ENCODE peak calls at places on chromosomes 6 and 20, in ten cellular contexts. One of them, this sample, is unnamed.

GRCh38 chr20:48631114-48632016 is 196.4 kb downstream of the PREX1 start:
- DNase-seq in naive thymus-derived CD8-positive, alpha-beta T cell: no peak
- DNase-seq in lower lobe of right lung: no peak
- DNase-seq in GM23248: peak
- DNase-seq in NK-92 treated with Interleukin-12 subunit alpha and Interleukin-12 subunit beta, amount 100 ng/mL, for 24 hours: no peak
- DNase-seq in HCEC 1CT: peak
- DNase-seq in CD8-positive, alpha-beta memory T cell: no peak
- DNase-seq in H4: no peak
- DNase-seq in activated T-cell treated with anti-CD3 and anti-CD28 coated beads for 4 hours: no peak
- DNase-seq in heart left ventricle: no peak
- DNase-seq in this sample: no peak

GRCh38 chr6:123467437-123467836 is 169.3 kb downstream of the TRDN start:
- DNase-seq in H4: no peak
- DNase-seq in activated T-cell treated with anti-CD3 and anti-CD28 coated beads for 4 hours: no peak
- DNase-seq in naive thymus-derived CD8-positive, alpha-beta T cell: no peak
- DNase-seq in lower lobe of right lung: no peak
- DNase-seq in HCEC 1CT: no peak
- DNase-seq in heart left ventricle: no peak
- DNase-seq in NK-92 treated with Interleukin-12 subunit alpha and Interleukin-12 subunit beta, amount 100 ng/mL, for 24 hours: no peak
- DNase-seq in GM23248: no peak
- DNase-seq in CD8-positive, alpha-beta memory T cell: no peak
- DNase-seq in this sample: no peak

GRCh38 chr6:147621280-147621679 is 112.8 kb downstream of the SAMD5 start:
- DNase-seq in H4: no peak
- DNase-seq in GM23248: no peak
- DNase-seq in activated T-cell treated with anti-CD3 and anti-CD28 coated beads for 4 hours: no peak
- DNase-seq in naive thymus-derived CD8-positive, alpha-beta T cell: no peak
- DNase-seq in lower lobe of right lung: no peak
- DNase-seq in CD8-positive, alpha-beta memory T cell: no peak
- DNase-seq in HCEC 1CT: no peak
- DNase-seq in heart left ventricle: no peak
- DNase-seq in NK-92 treated with Interleukin-12 subunit alpha and Interleukin-12 subunit beta, amount 100 ng/mL, for 24 hours: no peak
- DNase-seq in this sample: peak

GRCh38 chr6:138722425-138723371 is 50.9 kb upstream of the CCDC28A start:
- DNase-seq in H4: peak
- DNase-seq in GM23248: peak
- DNase-seq in heart left ventricle: no peak
- DNase-seq in CD8-positive, alpha-beta memory T cell: no peak
- DNase-seq in naive thymus-derived CD8-positive, alpha-beta T cell: no peak
- DNase-seq in NK-92 treated with Interleukin-12 subunit alpha and Interleukin-12 subunit beta, amount 100 ng/mL, for 24 hours: no peak
- DNase-seq in lower lobe of right lung: no peak
- DNase-seq in HCEC 1CT: peak
- DNase-seq in activated T-cell treated with anti-CD3 and anti-CD28 coated beads for 4 hours: no peak
- DNase-seq in this sample: peak

GRCh38 chr6:30818426-30818841 is 65.9 kb upstream of the DDR1 start:
- DNase-seq in NK-92 treated with Interleukin-12 subunit alpha and Interleukin-12 subunit beta, amount 100 ng/mL, for 24 hours: no peak
- DNase-seq in HCEC 1CT: peak
- DNase-seq in CD8-positive, alpha-beta memory T cell: no peak
- DNase-seq in GM23248: peak
- DNase-seq in heart left ventricle: no peak
- DNase-seq in activated T-cell treated with anti-CD3 and anti-CD28 coated beads for 4 hours: no peak
- DNase-seq in lower lobe of right lung: no peak
- DNase-seq in naive thymus-derived CD8-positive, alpha-beta T cell: no peak
- DNase-seq in H4: peak
- DNase-seq in this sample: peak

GRCh38 chr20:24572140-24572539 is 102.7 kb downstream of the SYNDIG1 start:
- DNase-seq in activated T-cell treated with anti-CD3 and anti-CD28 coated beads for 4 hours: no peak
- DNase-seq in NK-92 treated with Interleukin-12 subunit alpha and Interleukin-12 subunit beta, amount 100 ng/mL, for 24 hours: no peak
- DNase-seq in GM23248: no peak
- DNase-seq in H4: no peak
- DNase-seq in naive thymus-derived CD8-positive, alpha-beta T cell: no peak
- DNase-seq in lower lobe of right lung: no peak
- DNase-seq in heart left ventricle: no peak
- DNase-seq in CD8-positive, alpha-beta memory T cell: no peak
- DNase-seq in HCEC 1CT: no peak
- DNase-seq in this sample: no peak

GRCh38 chr20:43799150-43799711 is 72.4 kb upstream of the GTSF1L start:
- DNase-seq in lower lobe of right lung: no peak
- DNase-seq in heart left ventricle: no peak
- DNase-seq in NK-92 treated with Interleukin-12 subunit alpha and Interleukin-12 subunit beta, amount 100 ng/mL, for 24 hours: peak
- DNase-seq in H4: no peak
- DNase-seq in GM23248: peak
- DNase-seq in activated T-cell treated with anti-CD3 and anti-CD28 coated beads for 4 hours: no peak
- DNase-seq in CD8-positive, alpha-beta memory T cell: no peak
- DNase-seq in naive thymus-derived CD8-positive, alpha-beta T cell: no peak
- DNase-seq in HCEC 1CT: peak
- DNase-seq in this sample: peak

GRCh38 chr6:152471459-152472070 is 165.6 kb downstream of the SYNE1 start:
- DNase-seq in NK-92 treated with Interleukin-12 subunit alpha and Interleukin-12 subunit beta, amount 100 ng/mL, for 24 hours: no peak
- DNase-seq in HCEC 1CT: no peak
- DNase-seq in CD8-positive, alpha-beta memory T cell: no peak
- DNase-seq in activated T-cell treated with anti-CD3 and anti-CD28 coated beads for 4 hours: no peak
- DNase-seq in H4: no peak
- DNase-seq in GM23248: peak
- DNase-seq in lower lobe of right lung: no peak
- DNase-seq in heart left ventricle: no peak
- DNase-seq in naive thymus-derived CD8-positive, alpha-beta T cell: no peak
- DNase-seq in this sample: peak

GRCh38 chr6:138084904-138085838 is 22.0 kb downstream of the PERP start:
- DNase-seq in lower lobe of right lung: no peak
- DNase-seq in NK-92 treated with Interleukin-12 subunit alpha and Interleukin-12 subunit beta, amount 100 ng/mL, for 24 hours: no peak
- DNase-seq in heart left ventricle: no peak
- DNase-seq in CD8-positive, alpha-beta memory T cell: no peak
- DNase-seq in H4: no peak
- DNase-seq in GM23248: no peak
- DNase-seq in HCEC 1CT: no peak
- DNase-seq in activated T-cell treated with anti-CD3 and anti-CD28 coated beads for 4 hours: no peak
- DNase-seq in naive thymus-derived CD8-positive, alpha-beta T cell: no peak
- DNase-seq in this sample: no peak

GRCh38 chr6:121064345-121064744 is 269.9 kb downstream of the TBC1D32 start:
- DNase-seq in heart left ventricle: no peak
- DNase-seq in CD8-positive, alpha-beta memory T cell: no peak
- DNase-seq in activated T-cell treated with anti-CD3 and anti-CD28 coated beads for 4 hours: no peak
- DNase-seq in GM23248: no peak
- DNase-seq in H4: no peak
- DNase-seq in HCEC 1CT: no peak
- DNase-seq in naive thymus-derived CD8-positive, alpha-beta T cell: no peak
- DNase-seq in lower lobe of right lung: no peak
- DNase-seq in NK-92 treated with Interleukin-12 subunit alpha and Interleukin-12 subunit beta, amount 100 ng/mL, for 24 hours: no peak
- DNase-seq in this sample: no peak